ENCODE peak calls at places on chromosome 15, in nine cellular contexts. One of them, this sample, is unnamed.

GRCh38 chr15:74792227-74793016 is 10.5 kb downstream of the CSK start:
- DNase-seq in Caki2: no peak
- DNase-seq in anterior cingulate cortex: no peak
- DNase-seq in stimulated activated CD4-positive, alpha-beta T cell treated with anti-CD3 and anti-CD28 coated beads, Interleukin-15, amount 100 ng/mL, for 1 hour: no peak
- DNase-seq in central memory CD4-positive, alpha-beta T cell: no peak
- DNase-seq in suprapubic skin: no peak
- DNase-seq in H4: no peak
- DNase-seq in stimulated activated CD8-positive, alpha-beta memory T cell treated with anti-CD3 and anti-CD28 coated beads, Interleukin-15, amount 100 ng/mL, for 24 hours: no peak
- DNase-seq in hepatocyte: no peak
- DNase-seq in this sample: no peak

GRCh38 chr15:48925714-48926223 is 38.0 kb downstream of the SHC4 start:
- DNase-seq in Caki2: peak; percentile 86
- DNase-seq in anterior cingulate cortex: no peak
- DNase-seq in stimulated activated CD4-positive, alpha-beta T cell treated with anti-CD3 and anti-CD28 coated beads, Interleukin-15, amount 100 ng/mL, for 1 hour: no peak
- DNase-seq in central memory CD4-positive, alpha-beta T cell: no peak
- DNase-seq in suprapubic skin: no peak
- DNase-seq in H4: peak; percentile 71
- DNase-seq in stimulated activated CD8-positive, alpha-beta memory T cell treated with anti-CD3 and anti-CD28 coated beads, Interleukin-15, amount 100 ng/mL, for 24 hours: no peak
- DNase-seq in hepatocyte: peak; percentile 18
- DNase-seq in this sample: no peak

GRCh38 chr15:29759596-29759995 is 62.7 kb downstream of the TJP1 start:
- DNase-seq in Caki2: no peak
- DNase-seq in anterior cingulate cortex: no peak
- DNase-seq in stimulated activated CD4-positive, alpha-beta T cell treated with anti-CD3 and anti-CD28 coated beads, Interleukin-15, amount 100 ng/mL, for 1 hour: no peak
- DNase-seq in central memory CD4-positive, alpha-beta T cell: no peak
- DNase-seq in suprapubic skin: no peak
- DNase-seq in H4: no peak
- DNase-seq in stimulated activated CD8-positive, alpha-beta memory T cell treated with anti-CD3 and anti-CD28 coated beads, Interleukin-15, amount 100 ng/mL, for 24 hours: no peak
- DNase-seq in hepatocyte: no peak
- DNase-seq in this sample: no peak

GRCh38 chr15:40115670-40116093 is 7.0 kb upstream of the BMF start:
- DNase-seq in Caki2: no peak
- DNase-seq in anterior cingulate cortex: no peak
- DNase-seq in stimulated activated CD4-positive, alpha-beta T cell treated with anti-CD3 and anti-CD28 coated beads, Interleukin-15, amount 100 ng/mL, for 1 hour: no peak
- DNase-seq in central memory CD4-positive, alpha-beta T cell: no peak
- DNase-seq in suprapubic skin: peak; percentile 71
- DNase-seq in H4: peak; percentile 62
- DNase-seq in stimulated activated CD8-positive, alpha-beta memory T cell treated with anti-CD3 and anti-CD28 coated beads, Interleukin-15, amount 100 ng/mL, for 24 hours: no peak
- DNase-seq in hepatocyte: no peak
- DNase-seq in this sample: peak; percentile 53

GRCh38 chr15:67746022-67746421 is 79.3 kb upstream of the SKOR1 start:
- DNase-seq in Caki2: no peak
- DNase-seq in anterior cingulate cortex: no peak
- DNase-seq in stimulated activated CD4-positive, alpha-beta T cell treated with anti-CD3 and anti-CD28 coated beads, Interleukin-15, amount 100 ng/mL, for 1 hour: no peak
- DNase-seq in central memory CD4-positive, alpha-beta T cell: no peak
- DNase-seq in suprapubic skin: no peak
- DNase-seq in H4: no peak
- DNase-seq in stimulated activated CD8-positive, alpha-beta memory T cell treated with anti-CD3 and anti-CD28 coated beads, Interleukin-15, amount 100 ng/mL, for 24 hours: no peak
- DNase-seq in hepatocyte: no peak
- DNase-seq in this sample: no peak

GRCh38 chr15:88708256-88709054 is 69.6 kb downstream of the ISG20 start:
- DNase-seq in Caki2: no peak
- DNase-seq in anterior cingulate cortex: no peak
- DNase-seq in stimulated activated CD4-positive, alpha-beta T cell treated with anti-CD3 and anti-CD28 coated beads, Interleukin-15, amount 100 ng/mL, for 1 hour: no peak
- DNase-seq in central memory CD4-positive, alpha-beta T cell: no peak
- DNase-seq in suprapubic skin: no peak
- DNase-seq in H4: no peak
- DNase-seq in stimulated activated CD8-positive, alpha-beta memory T cell treated with anti-CD3 and anti-CD28 coated beads, Interleukin-15, amount 100 ng/mL, for 24 hours: no peak
- DNase-seq in hepatocyte: no peak
- DNase-seq in this sample: no peak

GRCh38 chr15:74799843-74800558 is 12.6 kb upstream of the LMAN1L start:
- DNase-seq in Caki2: peak; percentile 67
- DNase-seq in anterior cingulate cortex: peak; percentile 61
- DNase-seq in stimulated activated CD4-positive, alpha-beta T cell treated with anti-CD3 and anti-CD28 coated beads, Interleukin-15, amount 100 ng/mL, for 1 hour: peak; percentile 79
- DNase-seq in central memory CD4-positive, alpha-beta T cell: peak; percentile 84
- DNase-seq in suprapubic skin: peak; percentile 89
- DNase-seq in H4: peak; percentile 56
- DNase-seq in stimulated activated CD8-positive, alpha-beta memory T cell treated with anti-CD3 and anti-CD28 coated beads, Interleukin-15, amount 100 ng/mL, for 24 hours: peak; percentile 77
- DNase-seq in hepatocyte: peak; percentile 77
- DNase-seq in this sample: peak; percentile 86

GRCh38 chr15:89630974-89631901 is 24.0 kb downstream of the KIF7 start:
- DNase-seq in Caki2: no peak
- DNase-seq in anterior cingulate cortex: no peak
- DNase-seq in stimulated activated CD4-positive, alpha-beta T cell treated with anti-CD3 and anti-CD28 coated beads, Interleukin-15, amount 100 ng/mL, for 1 hour: no peak
- DNase-seq in central memory CD4-positive, alpha-beta T cell: no peak
- DNase-seq in suprapubic skin: peak; percentile 69
- DNase-seq in H4: no peak
- DNase-seq in stimulated activated CD8-positive, alpha-beta memory T cell treated with anti-CD3 and anti-CD28 coated beads, Interleukin-15, amount 100 ng/mL, for 24 hours: no peak
- DNase-seq in hepatocyte: no peak
- DNase-seq in this sample: peak; percentile 75

GRCh38 chr15:101483476-101483875 is 6.0 kb downstream of the PCSK6 start:
- DNase-seq in Caki2: peak; percentile 12
- DNase-seq in anterior cingulate cortex: no peak
- DNase-seq in stimulated activated CD4-positive, alpha-beta T cell treated with anti-CD3 and anti-CD28 coated beads, Interleukin-15, amount 100 ng/mL, for 1 hour: no peak
- DNase-seq in central memory CD4-positive, alpha-beta T cell: no peak
- DNase-seq in suprapubic skin: no peak
- DNase-seq in H4: no peak
- DNase-seq in stimulated activated CD8-positive, alpha-beta memory T cell treated with anti-CD3 and anti-CD28 coated beads, Interleukin-15, amount 100 ng/mL, for 24 hours: no peak
- DNase-seq in hepatocyte: no peak
- DNase-seq in this sample: no peak

GRCh38 chr15:42919794-42920280 is 741 bp downstream of the TTBK2 start:
- DNase-seq in Caki2: peak; percentile 45
- DNase-seq in anterior cingulate cortex: no peak
- DNase-seq in stimulated activated CD4-positive, alpha-beta T cell treated with anti-CD3 and anti-CD28 coated beads, Interleukin-15, amount 100 ng/mL, for 1 hour: no peak
- DNase-seq in central memory CD4-positive, alpha-beta T cell: peak; percentile 33
- DNase-seq in suprapubic skin: no peak
- DNase-seq in H4: peak; percentile 19
- DNase-seq in stimulated activated CD8-positive, alpha-beta memory T cell treated with anti-CD3 and anti-CD28 coated beads, Interleukin-15, amount 100 ng/mL, for 24 hours: no peak
- DNase-seq in hepatocyte: peak; percentile 53
- DNase-seq in this sample: peak; percentile 60

GRCh38 chr15:92711457-92711831 is 55.9 kb upstream of the FAM174B start:
- DNase-seq in Caki2: no peak
- DNase-seq in anterior cingulate cortex: no peak
- DNase-seq in stimulated activated CD4-positive, alpha-beta T cell treated with anti-CD3 and anti-CD28 coated beads, Interleukin-15, amount 100 ng/mL, for 1 hour: no peak
- DNase-seq in central memory CD4-positive, alpha-beta T cell: no peak
- DNase-seq in suprapubic skin: no peak
- DNase-seq in H4: no peak
- DNase-seq in stimulated activated CD8-positive, alpha-beta memory T cell treated with anti-CD3 and anti-CD28 coated beads, Interleukin-15, amount 100 ng/mL, for 24 hours: no peak
- DNase-seq in hepatocyte: peak; percentile 22
- DNase-seq in this sample: no peak

GRCh38 chr15:85607842-85608241 is 186.9 kb downstream of the KLHL25 start:
- DNase-seq in Caki2: no peak
- DNase-seq in anterior cingulate cortex: no peak
- DNase-seq in stimulated activated CD4-positive, alpha-beta T cell treated with anti-CD3 and anti-CD28 coated beads, Interleukin-15, amount 100 ng/mL, for 1 hour: no peak
- DNase-seq in central memory CD4-positive, alpha-beta T cell: no peak
- DNase-seq in suprapubic skin: no peak
- DNase-seq in H4: peak; percentile 29
- DNase-seq in stimulated activated CD8-positive, alpha-beta memory T cell treated with anti-CD3 and anti-CD28 coated beads, Interleukin-15, amount 100 ng/mL, for 24 hours: no peak
- DNase-seq in hepatocyte: no peak
- DNase-seq in this sample: no peak

GRCh38 chr15:54307252-54307902 is 329.1 kb downstream of the UNC13C start:
- DNase-seq in Caki2: no peak
- DNase-seq in anterior cingulate cortex: no peak
- DNase-seq in stimulated activated CD4-positive, alpha-beta T cell treated with anti-CD3 and anti-CD28 coated beads, Interleukin-15, amount 100 ng/mL, for 1 hour: no peak
- DNase-seq in central memory CD4-positive, alpha-beta T cell: no peak
- DNase-seq in suprapubic skin: no peak
- DNase-seq in H4: no peak
- DNase-seq in stimulated activated CD8-positive, alpha-beta memory T cell treated with anti-CD3 and anti-CD28 coated beads, Interleukin-15, amount 100 ng/mL, for 24 hours: no peak
- DNase-seq in hepatocyte: no peak
- DNase-seq in this sample: no peak

GRCh38 chr15:40343512-40343911 is 2.8 kb upstream of the CCDC9B start:
- DNase-seq in Caki2: no peak
- DNase-seq in anterior cingulate cortex: no peak
- DNase-seq in stimulated activated CD4-positive, alpha-beta T cell treated with anti-CD3 and anti-CD28 coated beads, Interleukin-15, amount 100 ng/mL, for 1 hour: no peak
- DNase-seq in central memory CD4-positive, alpha-beta T cell: no peak
- DNase-seq in suprapubic skin: no peak
- DNase-seq in H4: peak; percentile 69
- DNase-seq in stimulated activated CD8-positive, alpha-beta memory T cell treated with anti-CD3 and anti-CD28 coated beads, Interleukin-15, amount 100 ng/mL, for 24 hours: no peak
- DNase-seq in hepatocyte: peak; percentile 60
- DNase-seq in this sample: no peak

GRCh38 chr15:70133781-70134180 is 36.1 kb upstream of the TLE3 start:
- DNase-seq in Caki2: no peak
- DNase-seq in anterior cingulate cortex: no peak
- DNase-seq in stimulated activated CD4-positive, alpha-beta T cell treated with anti-CD3 and anti-CD28 coated beads, Interleukin-15, amount 100 ng/mL, for 1 hour: no peak
- DNase-seq in central memory CD4-positive, alpha-beta T cell: no peak
- DNase-seq in suprapubic skin: no peak
- DNase-seq in H4: no peak
- DNase-seq in stimulated activated CD8-positive, alpha-beta memory T cell treated with anti-CD3 and anti-CD28 coated beads, Interleukin-15, amount 100 ng/mL, for 24 hours: no peak
- DNase-seq in hepatocyte: no peak
- DNase-seq in this sample: no peak

GRCh38 chr15:95266481-95267061 is 1035.2 kb downstream of the MCTP2 start:
- DNase-seq in Caki2: no peak
- DNase-seq in anterior cingulate cortex: no peak
- DNase-seq in stimulated activated CD4-positive, alpha-beta T cell treated with anti-CD3 and anti-CD28 coated beads, Interleukin-15, amount 100 ng/mL, for 1 hour: no peak
- DNase-seq in central memory CD4-positive, alpha-beta T cell: no peak
- DNase-seq in suprapubic skin: no peak
- DNase-seq in H4: no peak
- DNase-seq in stimulated activated CD8-positive, alpha-beta memory T cell treated with anti-CD3 and anti-CD28 coated beads, Interleukin-15, amount 100 ng/mL, for 24 hours: no peak
- DNase-seq in hepatocyte: no peak
- DNase-seq in this sample: no peak

GRCh38 chr15:33341943-33342342 is 31.2 kb downstream of the RYR3 start:
- DNase-seq in Caki2: no peak
- DNase-seq in anterior cingulate cortex: no peak
- DNase-seq in stimulated activated CD4-positive, alpha-beta T cell treated with anti-CD3 and anti-CD28 coated beads, Interleukin-15, amount 100 ng/mL, for 1 hour: no peak
- DNase-seq in central memory CD4-positive, alpha-beta T cell: no peak
- DNase-seq in suprapubic skin: no peak
- DNase-seq in H4: no peak
- DNase-seq in stimulated activated CD8-positive, alpha-beta memory T cell treated with anti-CD3 and anti-CD28 coated beads, Interleukin-15, amount 100 ng/mL, for 24 hours: no peak
- DNase-seq in hepatocyte: no peak
- DNase-seq in this sample: peak; percentile 44

GRCh38 chr15:68149059-68149458 is 56.1 kb downstream of the CALML4 start:
- DNase-seq in Caki2: no peak
- DNase-seq in anterior cingulate cortex: no peak
- DNase-seq in stimulated activated CD4-positive, alpha-beta T cell treated with anti-CD3 and anti-CD28 coated beads, Interleukin-15, amount 100 ng/mL, for 1 hour: no peak
- DNase-seq in central memory CD4-positive, alpha-beta T cell: no peak
- DNase-seq in suprapubic skin: no peak
- DNase-seq in H4: no peak
- DNase-seq in stimulated activated CD8-positive, alpha-beta memory T cell treated with anti-CD3 and anti-CD28 coated beads, Interleukin-15, amount 100 ng/mL, for 24 hours: no peak
- DNase-seq in hepatocyte: no peak
- DNase-seq in this sample: no peak

GRCh38 chr15:35481064-35481463 is 64.9 kb downstream of the DPH6 start:
- DNase-seq in Caki2: no peak
- DNase-seq in anterior cingulate cortex: no peak
- DNase-seq in stimulated activated CD4-positive, alpha-beta T cell treated with anti-CD3 and anti-CD28 coated beads, Interleukin-15, amount 100 ng/mL, for 1 hour: no peak
- DNase-seq in central memory CD4-positive, alpha-beta T cell: no peak
- DNase-seq in suprapubic skin: no peak
- DNase-seq in H4: no peak
- DNase-seq in stimulated activated CD8-positive, alpha-beta memory T cell treated with anti-CD3 and anti-CD28 coated beads, Interleukin-15, amount 100 ng/mL, for 24 hours: no peak
- DNase-seq in hepatocyte: no peak
- DNase-seq in this sample: no peak

GRCh38 chr15:69305204-69305931 is 6.7 kb downstream of the PAQR5 start:
- DNase-seq in Caki2: peak; percentile 99
- DNase-seq in anterior cingulate cortex: no peak
- DNase-seq in stimulated activated CD4-positive, alpha-beta T cell treated with anti-CD3 and anti-CD28 coated beads, Interleukin-15, amount 100 ng/mL, for 1 hour: no peak
- DNase-seq in central memory CD4-positive, alpha-beta T cell: no peak
- DNase-seq in suprapubic skin: no peak
- DNase-seq in H4: peak; percentile 91
- DNase-seq in stimulated activated CD8-positive, alpha-beta memory T cell treated with anti-CD3 and anti-CD28 coated beads, Interleukin-15, amount 100 ng/mL, for 24 hours: no peak
- DNase-seq in hepatocyte: peak; percentile 60
- DNase-seq in this sample: no peak

GRCh38 chr15:70293606-70294470 is 196.1 kb upstream of the TLE3 start:
- DNase-seq in Caki2: no peak
- DNase-seq in anterior cingulate cortex: no peak
- DNase-seq in stimulated activated CD4-positive, alpha-beta T cell treated with anti-CD3 and anti-CD28 coated beads, Interleukin-15, amount 100 ng/mL, for 1 hour: no peak
- DNase-seq in central memory CD4-positive, alpha-beta T cell: no peak
- DNase-seq in suprapubic skin: no peak
- DNase-seq in H4: no peak
- DNase-seq in stimulated activated CD8-positive, alpha-beta memory T cell treated with anti-CD3 and anti-CD28 coated beads, Interleukin-15, amount 100 ng/mL, for 24 hours: no peak
- DNase-seq in hepatocyte: no peak
- DNase-seq in this sample: no peak

GRCh38 chr15:68346986-68347385 is 69.4 kb downstream of the FEM1B start:
- DNase-seq in Caki2: no peak
- DNase-seq in anterior cingulate cortex: no peak
- DNase-seq in stimulated activated CD4-positive, alpha-beta T cell treated with anti-CD3 and anti-CD28 coated beads, Interleukin-15, amount 100 ng/mL, for 1 hour: no peak
- DNase-seq in central memory CD4-positive, alpha-beta T cell: no peak
- DNase-seq in suprapubic skin: no peak
- DNase-seq in H4: no peak
- DNase-seq in stimulated activated CD8-positive, alpha-beta memory T cell treated with anti-CD3 and anti-CD28 coated beads, Interleukin-15, amount 100 ng/mL, for 24 hours: no peak
- DNase-seq in hepatocyte: no peak
- DNase-seq in this sample: no peak